ENCODE peak calls at places on chromosomes 6 and 20, in four cellular contexts. One of them, this sample, is unnamed.
A peak's percentile ranks its signal among the peaks of the same experiment; 100 is the strongest.

GRCh38 chr20:48846516-48847492 is 19.0 kb upstream of the PREX1 start:
- DNase-seq in kidney: no peak
- DNase-seq in GM23338: peak; percentile 82
- DNase-seq in AG09319: no peak
- DNase-seq in this sample: no peak

GRCh38 chr20:1130849-1131248 is 12.4 kb downstream of the PSMF1 start:
- DNase-seq in GM23338: no peak
- DNase-seq in kidney: peak; percentile 74
- DNase-seq in AG09319: no peak
- DNase-seq in this sample: no peak

GRCh38 chr6:56984884-56985283 is 30.0 kb downstream of the BEND6 start:
- DNase-seq in kidney: no peak
- DNase-seq in GM23338: no peak
- DNase-seq in AG09319: no peak
- DNase-seq in this sample: no peak

GRCh38 chr20:35629432-35630145 is 14.0 kb downstream of the SPAG4 start:
- DNase-seq in kidney: no peak
- DNase-seq in AG09319: no peak
- DNase-seq in GM23338: no peak
- DNase-seq in this sample: no peak

GRCh38 chr6:125995972-125996580 is 9.7 kb downstream of the TRMT11 start:
- DNase-seq in AG09319: no peak
- DNase-seq in kidney: no peak
- DNase-seq in GM23338: peak; percentile 83
- DNase-seq in this sample: no peak

GRCh38 chr20:14925286-14925685 is 587.9 kb upstream of the FLRT3 start:
- DNase-seq in GM23338: no peak
- DNase-seq in AG09319: no peak
- DNase-seq in kidney: no peak
- DNase-seq in this sample: no peak

GRCh38 chr6:144953552-144954240 is 668.6 kb downstream of the UTRN start:
- DNase-seq in GM23338: no peak
- DNase-seq in AG09319: no peak
- DNase-seq in kidney: no peak
- DNase-seq in this sample: no peak

GRCh38 chr6:41878961-41879405 is 16.2 kb downstream of the USP49 start:
- DNase-seq in kidney: no peak
- DNase-seq in AG09319: peak; percentile 14
- DNase-seq in GM23338: no peak
- DNase-seq in this sample: no peak

GRCh38 chr6:25971187-25971811 is 8.7 kb downstream of the TRIM38 start:
- DNase-seq in kidney: no peak
- DNase-seq in GM23338: no peak
- DNase-seq in AG09319: peak; percentile 74
- DNase-seq in this sample: no peak

GRCh38 chr6:104537185-104537584 is 322.5 kb downstream of the HACE1 start:
- DNase-seq in GM23338: no peak
- DNase-seq in kidney: no peak
- DNase-seq in AG09319: no peak
- DNase-seq in this sample: no peak

GRCh38 chr20:37892001-37892400 is 10.9 kb upstream of the VSTM2L start:
- DNase-seq in kidney: no peak
- DNase-seq in GM23338: no peak
- DNase-seq in AG09319: no peak
- DNase-seq in this sample: no peak

GRCh38 chr20:35004749-35005462 is 49.2 kb downstream of the MYH7B start:
- DNase-seq in GM23338: no peak
- DNase-seq in kidney: no peak
- DNase-seq in AG09319: no peak
- DNase-seq in this sample: peak; percentile 42

GRCh38 chr6:43021270-43022047 is at the start of gene RRP36:
- DNase-seq in AG09319: no peak
- DNase-seq in kidney: peak; percentile 93
- DNase-seq in GM23338: peak; percentile 89
- DNase-seq in this sample: no peak

GRCh38 chr20:34753706-34754461 is 49.7 kb downstream of the TP53INP2 start:
- DNase-seq in GM23338: peak; percentile 39
- DNase-seq in AG09319: peak; percentile 24
- DNase-seq in kidney: no peak
- DNase-seq in this sample: no peak

GRCh38 chr6:41625442-41625841 is 12.8 kb upstream of the MDFI start:
- DNase-seq in kidney: no peak
- DNase-seq in AG09319: no peak
- DNase-seq in GM23338: no peak
- DNase-seq in this sample: no peak

GRCh38 chr20:62908971-62909791 is 17.1 kb downstream of the DIDO1 start:
- DNase-seq in GM23338: no peak
- DNase-seq in AG09319: no peak
- DNase-seq in kidney: peak; percentile 46
- DNase-seq in this sample: no peak

GRCh38 chr6:12815884-12816600 is 99.5 kb downstream of the PHACTR1 start:
- DNase-seq in GM23338: no peak
- DNase-seq in kidney: no peak
- DNase-seq in AG09319: no peak
- DNase-seq in this sample: no peak

GRCh38 chr6:36612101-36612625 is 18.0 kb downstream of the SRSF3 start:
- DNase-seq in AG09319: no peak
- DNase-seq in GM23338: no peak
- DNase-seq in kidney: no peak
- DNase-seq in this sample: peak; percentile 49

GRCh38 chr6:107246972-107247615 is 131.8 kb upstream of the BEND3 start:
- DNase-seq in AG09319: no peak
- DNase-seq in GM23338: no peak
- DNase-seq in kidney: no peak
- DNase-seq in this sample: no peak

GRCh38 chr6:106870069-106870468 is 104.5 kb downstream of the CD24 start:
- DNase-seq in AG09319: no peak
- DNase-seq in GM23338: no peak
- DNase-seq in kidney: no peak
- DNase-seq in this sample: no peak

GRCh38 chr6:31907158-31907813 is 5.4 kb upstream of the ZBTB12 start:
- DNase-seq in AG09319: peak; percentile 64
- DNase-seq in GM23338: no peak
- DNase-seq in kidney: no peak
- DNase-seq in this sample: no peak

GRCh38 chr6:33607784-33608161 is 13.3 kb upstream of the ITPR3 start:
- DNase-seq in AG09319: no peak
- DNase-seq in kidney: peak; percentile 44
- DNase-seq in GM23338: peak; percentile 47
- DNase-seq in this sample: no peak
- TF ChIP-seq CTCF in AG09319: no peak
- TF ChIP-seq CTCF in kidney: peak; percentile 28
- TF ChIP-seq CTCF in GM23338: peak; percentile 70
- TF ChIP-seq CTCF in this sample: peak; percentile 29

DNA sequence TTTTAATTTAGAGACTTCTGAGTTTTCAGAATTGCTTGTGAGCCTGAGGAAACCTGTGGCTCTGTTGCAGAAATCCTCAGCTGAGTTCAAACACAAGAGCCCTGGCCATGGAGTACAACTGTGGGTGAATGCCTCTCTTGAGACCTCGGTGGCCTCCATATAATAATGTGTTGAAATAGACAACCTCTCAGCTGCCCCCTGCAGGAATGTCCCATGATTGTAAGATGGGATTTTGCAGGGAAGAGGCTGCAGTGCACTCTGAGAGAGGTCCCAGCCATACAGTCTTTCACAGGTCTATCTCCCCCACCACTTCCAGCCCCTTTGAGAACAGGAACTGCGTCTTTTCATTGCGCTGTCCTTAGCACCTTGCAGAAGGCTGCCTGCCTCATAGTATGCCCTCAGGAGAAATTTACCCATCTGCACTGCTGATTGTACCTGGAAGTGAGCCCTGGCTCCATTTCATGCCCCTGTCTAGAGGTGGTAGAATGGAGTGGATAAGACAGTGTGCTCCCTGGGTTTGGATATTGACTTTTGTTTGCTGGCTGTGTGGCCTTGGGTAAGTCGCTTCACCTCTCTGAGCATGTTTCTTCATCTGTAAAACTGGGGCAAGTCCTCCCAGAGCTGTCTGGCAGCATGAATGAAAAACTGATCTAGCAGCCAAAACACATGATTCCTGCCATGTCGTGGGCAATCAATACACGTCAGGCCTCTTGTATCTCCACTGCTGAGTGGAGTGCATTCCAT is 16.8 kb upstream of the CDH22 start:
- DNase-seq in AG09319: no peak
- DNase-seq in GM23338: peak; percentile 76
- DNase-seq in kidney: no peak
- DNase-seq in this sample: no peak
- TF ChIP-seq CTCF in AG09319: peak; percentile 29
- TF ChIP-seq CTCF in GM23338: peak; percentile 61
- TF ChIP-seq CTCF in kidney: no peak
- TF ChIP-seq CTCF in this sample: peak; percentile 64

DNA sequence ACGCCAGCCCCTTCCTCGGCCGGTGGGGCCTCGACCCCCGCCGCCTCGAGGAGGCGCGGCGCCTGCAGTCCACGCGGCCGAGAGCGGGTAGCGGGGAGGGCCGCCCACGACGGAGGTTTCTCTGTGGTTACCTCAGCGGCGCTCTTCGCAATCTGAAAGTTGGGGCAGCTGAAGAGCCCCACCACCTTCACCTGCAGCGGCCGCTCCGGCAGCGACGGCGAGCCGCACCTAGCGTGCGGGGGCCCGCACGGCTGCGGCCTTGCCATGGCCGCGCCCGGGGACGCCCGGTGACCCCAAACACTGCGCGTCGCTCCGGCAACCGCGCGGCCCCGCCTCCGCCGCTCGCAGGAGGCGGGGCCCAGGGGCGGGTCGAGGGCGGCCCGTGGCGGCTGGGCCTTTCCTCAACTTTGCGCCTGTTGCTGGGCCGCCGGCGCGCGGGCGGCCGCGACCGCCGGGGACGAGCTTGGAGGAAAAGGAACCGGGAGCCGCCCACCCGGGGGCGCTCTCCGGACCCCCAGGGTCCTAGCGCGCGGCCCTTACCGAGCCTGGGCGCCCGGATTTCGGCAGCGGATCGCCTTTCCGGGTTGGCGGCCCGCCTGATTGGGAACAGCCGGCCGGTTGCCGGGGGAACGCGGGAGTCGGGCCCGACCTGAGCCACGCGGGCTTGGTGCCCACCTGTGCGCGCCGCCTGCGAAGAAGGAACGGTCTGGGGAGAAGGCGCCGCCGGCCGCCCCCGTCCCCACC is at the start of the genes PPIL6 and SMPD2:
- DNase-seq in kidney: peak; percentile 96
- DNase-seq in GM23338: peak; percentile 92
- DNase-seq in AG09319: peak; percentile 75
- DNase-seq in this sample: no peak
- TF ChIP-seq CTCF in kidney: peak; percentile 18
- TF ChIP-seq CTCF in GM23338: peak; percentile 32
- TF ChIP-seq CTCF in AG09319: peak; percentile 16
- TF ChIP-seq CTCF in this sample: peak; percentile 71

DNA sequence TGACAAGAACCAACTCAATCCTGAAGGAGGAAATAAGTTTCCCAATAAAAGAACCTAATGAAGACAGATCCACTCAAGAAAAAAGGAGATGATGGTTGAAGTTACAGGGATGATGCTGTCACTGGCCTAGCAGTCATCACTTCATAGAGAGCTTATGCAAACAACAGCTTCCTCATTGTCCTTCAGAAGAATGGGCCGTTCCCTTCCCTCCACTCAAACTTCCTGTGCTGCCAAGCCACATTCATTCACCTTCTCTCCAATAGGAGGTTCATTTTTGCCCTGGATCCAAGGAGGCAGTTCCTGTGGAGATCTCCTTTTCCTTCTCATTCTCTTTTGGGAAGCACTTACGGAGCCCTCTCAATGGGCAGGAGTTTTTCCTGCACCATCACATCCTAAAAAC is 13.8 kb upstream of the PM20D2 start:
- DNase-seq in GM23338: no peak
- DNase-seq in kidney: no peak
- DNase-seq in AG09319: no peak
- DNase-seq in this sample: no peak
- TF ChIP-seq CTCF in GM23338: no peak
- TF ChIP-seq CTCF in kidney: no peak
- TF ChIP-seq CTCF in AG09319: no peak
- TF ChIP-seq CTCF in this sample: no peak

DNA sequence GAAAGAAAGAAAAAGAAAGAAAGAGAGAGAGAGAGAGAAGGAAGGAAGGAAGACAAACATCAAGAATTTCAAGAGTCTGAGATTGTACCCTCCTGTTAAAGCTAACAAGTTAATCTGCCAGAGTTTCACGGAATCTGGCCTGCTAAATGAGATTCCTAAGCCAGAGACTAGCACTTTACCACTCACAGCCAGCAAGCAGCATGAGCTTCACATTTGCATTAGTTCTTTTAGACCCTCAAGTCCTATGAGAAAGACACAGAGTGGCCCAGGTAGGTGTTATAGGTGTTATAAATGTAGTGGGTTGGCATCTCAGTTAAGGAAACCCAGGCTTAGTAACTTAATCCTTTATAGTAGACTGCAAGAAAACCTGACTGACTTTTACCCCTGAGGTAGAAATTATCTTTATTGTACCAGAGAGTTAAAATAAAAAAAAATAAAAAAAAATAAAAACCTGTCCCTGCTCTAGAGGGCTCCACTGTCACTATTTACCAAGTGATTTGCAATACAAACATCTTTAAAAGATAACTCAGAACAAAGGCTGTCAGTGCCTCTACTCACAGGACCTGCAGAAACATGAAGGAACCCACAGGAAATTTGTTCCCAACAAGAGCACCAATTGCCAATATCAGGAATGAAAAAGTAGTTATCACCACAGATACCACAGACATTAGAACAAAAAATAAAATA is 9.7 kb upstream of the IBTK start:
- DNase-seq in GM23338: peak; percentile 43
- DNase-seq in AG09319: no peak
- DNase-seq in kidney: no peak
- DNase-seq in this sample: no peak
- TF ChIP-seq CTCF in GM23338: no peak
- TF ChIP-seq CTCF in AG09319: no peak
- TF ChIP-seq CTCF in kidney: no peak
- TF ChIP-seq CTCF in this sample: peak; percentile 39

This sample was measured in chondrocyte.